ENCODE peak calls at places on chromosome 19, in seven cellular contexts. K is upper lobe of left lung, E is transverse colon, Y is stomach, J is prostate gland, I is sigmoid colon, W is endothelial cell of umbilical vein. C is an unnamed sample.

GRCh38 chr19:40219721-40220276 is 1.6 kb upstream of the TTC9B start:
- DNase-seq in K (no peak), E (no peak), Y (no peak), J (no peak), I (no peak), W (peak), C (no peak)

GRCh38 chr19:30795727-30796126 is 423.5 kb downstream of the ZNF536 start:
- DNase-seq in K (no peak), E (no peak), Y (no peak), J (no peak), I (no peak), W (no peak), C (no peak)

GRCh38 chr19:8680676-8681344 is 17.8 kb downstream of the ACTL9 start:
- DNase-seq in K (no peak), E (no peak), Y (no peak), J (no peak), I (no peak), W (no peak), C (no peak)

GRCh38 chr19:10352764-10353671 is 13.6 kb upstream of the ICAM3 start:
- DNase-seq in K (peak), E (no peak), Y (no peak), J (no peak), I (peak), W (no peak), C (no peak)

GRCh38 chr19:4896372-4896771 is 6.3 kb downstream of the ARRDC5 start:
- DNase-seq in K (no peak), E (no peak), Y (peak), J (no peak), I (no peak), W (no peak), C (no peak)

GRCh38 chr19:46487802-46488445 is 7.7 kb downstream of the PNMA8B start:
- DNase-seq in K (peak), E (peak), Y (peak), J (peak), I (peak), W (peak), C (peak)

GRCh38 chr19:53865918-53866696 is 1.6 kb upstream of the MYADM start:
- DNase-seq in K (peak), E (peak), Y (peak), J (peak), I (peak), W (peak), C (no peak)

GRCh38 chr19:36072081-36072480 is 17.4 kb downstream of the WDR62 start:
- DNase-seq in K (no peak), E (no peak), Y (no peak), J (no peak), I (no peak), W (no peak), C (no peak)

GRCh38 chr19:19445911-19446361 is 40.5 kb downstream of the GATAD2A start:
- DNase-seq in K (no peak), E (no peak), Y (no peak), J (no peak), I (no peak), W (no peak), C (no peak)

GRCh38 chr19:40090256-40091204 is at the start of gene ZNF780A:
- DNase-seq in K (peak), E (peak), Y (peak), J (peak), I (peak), W (peak), C (peak)

GRCh38 chr19:54439174-54439851 is 9.7 kb upstream of the LENG8 start:
- DNase-seq in K (no peak), E (no peak), Y (peak), J (no peak), I (no peak), W (peak), C (peak)

GRCh38 chr19:55599468-55600335 is at the start of the genes FIZ1 and ZNF524:
- DNase-seq in K (peak), E (peak), Y (peak), J (peak), I (peak), W (peak), C (peak)

GRCh38 chr19:43681826-43682225 is 11.9 kb upstream of the PLAUR start:
- DNase-seq in K (no peak), E (no peak), Y (no peak), J (no peak), I (no peak), W (no peak), C (no peak)

GRCh38 chr19:44869728-44870470 is 21.2 kb upstream of the TOMM40 start:
- DNase-seq in K (no peak), E (peak), Y (no peak), J (no peak), I (peak), W (peak), C (no peak)

GRCh38 chr19:35056513-35057063 is 15.1 kb downstream of the HPN start:
- DNase-seq in K (no peak), E (no peak), Y (no peak), J (no peak), I (no peak), W (no peak), C (no peak)

GRCh38 chr19:47176627-47177090 is 46.0 kb downstream of the SAE1 start:
- DNase-seq in K (no peak), E (no peak), Y (no peak), J (no peak), I (no peak), W (peak), C (no peak)

GRCh38 chr19:33235996-33236350 is 10.3 kb upstream of the SLC7A10 start:
- DNase-seq in K (no peak), E (no peak), Y (no peak), J (no peak), I (no peak), W (no peak), C (no peak)

GRCh38 chr19:1106841-1107654 is 3.3 kb downstream of the GPX4 start:
- DNase-seq in K (peak), E (peak), Y (peak), J (no peak), I (no peak), W (no peak), C (no peak)

GRCh38 chr19:35134601-35135091 is at the start of gene LGI4:
- DNase-seq in K (no peak), E (no peak), Y (no peak), J (no peak), I (no peak), W (no peak), C (no peak)

GRCh38 chr19:17159466-17160393 is 55.4 kb upstream of the USE1 start:
- DNase-seq in K (no peak), E (no peak), Y (no peak), J (no peak), I (no peak), W (no peak), C (no peak)

GRCh38 chr19:35557539-35558399 is 5.7 kb downstream of the ATP4A start:
- DNase-seq in K (peak), E (peak), Y (peak), J (peak), I (no peak), W (peak), C (no peak)

GRCh38 chr19:39038098-39038497 is 5.7 kb upstream of the FBXO27 start:
- DNase-seq in K (no peak), E (peak), Y (peak), J (peak), I (no peak), W (peak), C (peak)

GRCh38 chr19:6572217-6572616 is 18.7 kb downstream of the CD70 start:
- DNase-seq in K (no peak), E (peak), Y (no peak), J (no peak), I (peak), W (no peak), C (no peak)

GRCh38 chr19:17205237-17206140 is 9.7 kb upstream of the USE1 start:
- DNase-seq in K (no peak), E (peak), Y (peak), J (peak), I (peak), W (peak), C (peak)

GRCh38 chr19:47633516-47633915 is 24.6 kb downstream of the BICRA start:
- DNase-seq in K (no peak), E (no peak), Y (no peak), J (no peak), I (no peak), W (no peak), C (no peak)

GRCh38 chr19:48636859-48637448 is at the start of gene DBP:
- DNase-seq in K (peak), E (peak), Y (peak), J (no peak), I (no peak), W (no peak), C (peak)
- TF ChIP-seq CTCF in K (no peak), E (peak), Y (no peak), J (no peak), I (no peak), W (peak), C (peak)

GRCh38 chr19:50333737-50334617 is 4.8 kb upstream of the KCNC3 start:
- DNase-seq in K (peak), E (peak), Y (peak), J (peak), I (peak), W (no peak), C (peak)
- TF ChIP-seq POLR2A in K (peak), E (peak), Y (no peak), J (peak), I (peak), W (peak), C (peak)

DNA sequence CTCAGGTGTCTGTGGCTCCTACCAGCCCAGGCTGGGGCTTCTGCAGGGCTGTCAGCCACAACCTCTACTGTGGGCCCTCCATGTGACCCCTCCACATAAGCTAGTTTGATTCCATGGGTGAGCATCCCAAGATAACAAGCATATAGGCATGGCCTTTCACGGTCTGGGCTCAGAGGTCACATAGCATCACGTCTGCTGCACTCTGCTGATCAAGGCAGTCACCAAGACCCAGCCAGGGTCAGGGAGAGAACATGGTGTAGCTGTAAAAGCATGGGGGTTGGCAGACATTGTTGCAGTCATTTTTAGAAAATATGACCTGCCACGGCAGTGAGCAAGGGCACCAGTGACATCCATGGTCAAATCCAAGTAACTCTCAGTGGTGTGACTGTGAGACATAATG is 698.8 kb downstream of the UQCRFS1 start:
- DNase-seq in K (no peak), E (no peak), Y (no peak), J (no peak), I (no peak), W (no peak), C (no peak)
- TF ChIP-seq POLR2AphosphoS5 in K (no peak), E (no peak), Y (no peak), J (no peak), I (no peak), W (no peak), C (no peak)

DNA sequence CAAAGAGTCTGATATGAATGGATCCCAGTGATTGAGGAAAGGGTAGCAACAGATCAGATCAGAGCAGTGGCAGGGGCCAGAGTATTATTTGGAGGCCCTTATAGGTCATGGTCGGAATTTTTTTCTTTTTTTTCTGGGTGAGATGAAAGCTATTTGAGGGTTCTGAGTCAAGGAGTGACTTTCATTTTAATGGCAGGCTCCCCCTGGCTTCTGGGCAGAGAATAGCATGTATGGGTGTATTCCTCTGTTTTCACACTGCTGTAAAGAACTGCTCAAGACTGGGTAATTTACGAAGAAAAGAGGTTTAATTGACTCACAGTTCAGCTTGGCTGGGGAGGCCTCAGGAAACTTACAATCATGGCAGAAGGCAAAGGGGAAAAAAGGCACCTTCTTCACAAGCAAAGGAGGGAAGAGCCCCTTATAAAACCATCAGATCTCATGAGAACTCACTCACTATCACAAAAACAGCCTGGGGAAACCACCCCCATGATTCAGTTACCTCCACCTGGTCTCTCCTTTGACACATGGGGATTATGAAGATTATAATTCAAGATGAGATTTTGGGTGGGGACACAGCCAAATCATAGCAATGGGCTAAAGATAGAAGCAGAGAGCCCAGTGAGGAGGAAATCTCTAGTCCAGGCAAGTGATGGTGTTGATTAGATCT is 3.0 kb upstream of the SLC6A16 start:
- DNase-seq in K (no peak), E (no peak), Y (no peak), J (no peak), I (no peak), W (peak), C (no peak)
- TF ChIP-seq CTCF in K (peak), E (peak), Y (peak), J (no peak), I (peak), W (peak), C (peak)

GRCh38 chr19:58450836-58451357 is 525 bp upstream of the ZNF324B start:
- DNase-seq in K (no peak), E (peak), Y (no peak), J (peak), I (no peak), W (peak), C (no peak)

GRCh38 chr19:58456111-58456510 is 4.7 kb downstream of the ZNF324B start:
- DNase-seq in K (peak), E (no peak), Y (no peak), J (no peak), I (no peak), W (no peak), C (no peak)

GRCh38 chr19:58453743-58454142 is 2.3 kb downstream of the ZNF324B start:
- DNase-seq in K (no peak), E (no peak), Y (no peak), J (no peak), I (no peak), W (no peak), C (no peak)

GRCh38 chr19:58455306-58455705 is 3.9 kb downstream of the ZNF324B start:
- DNase-seq in K (peak), E (no peak), Y (no peak), J (no peak), I (no peak), W (no peak), C (no peak)

DNA sequence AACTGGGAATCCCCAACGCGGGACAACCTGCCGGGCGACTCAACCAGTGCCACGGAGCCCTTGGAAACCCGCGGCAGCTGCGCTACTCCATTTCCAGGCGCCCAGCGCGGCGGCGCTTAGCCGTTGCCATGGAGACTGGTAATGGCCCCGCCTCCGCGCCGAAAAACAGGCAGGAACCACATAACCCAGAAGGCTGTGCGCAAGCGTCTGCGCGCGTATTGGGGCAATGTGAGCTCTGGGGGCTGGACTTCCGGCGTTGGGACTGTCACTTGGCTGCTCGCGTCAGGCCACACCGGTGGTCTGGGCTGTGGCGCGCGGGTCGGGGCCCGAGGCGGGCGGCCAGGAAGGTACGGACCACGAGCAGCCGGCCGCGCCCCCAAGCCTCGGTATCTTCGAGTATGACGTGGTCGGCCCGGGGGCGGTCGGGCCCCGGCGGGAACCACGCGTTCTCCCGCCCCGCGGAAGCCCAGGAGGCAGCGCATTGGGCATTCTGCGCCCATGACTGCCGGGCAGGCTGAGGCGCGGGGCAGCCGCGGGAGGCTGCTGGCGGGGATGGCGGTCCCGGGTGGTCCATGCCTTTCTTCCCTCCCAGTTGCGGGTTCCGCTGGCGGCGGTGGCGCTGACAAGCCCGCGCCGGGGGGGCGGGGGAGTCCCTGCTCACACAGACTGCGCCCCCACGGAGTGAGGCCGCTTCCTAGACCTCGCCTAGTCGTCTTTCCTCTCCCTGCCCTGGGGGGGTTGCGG is at the start of gene ZNF324B:
- DNase-seq in K (peak), E (peak), Y (peak), J (peak), I (peak), W (peak), C (peak)
- TF ChIP-seq POLR2A in K (no peak), E (peak), Y (no peak), J (peak), I (peak), W (peak), C (peak)

GRCh38 chr19:41263042-41263849 is 926 bp upstream of the HNRNPUL1 start:
- DNase-seq in K (peak), E (peak), Y (peak), J (peak), I (peak), W (no peak), C (peak)

GRCh38 chr19:41269055-41269454 is 4.9 kb downstream of the HNRNPUL1 start:
- DNase-seq in K (no peak), E (no peak), Y (no peak), J (no peak), I (no peak), W (no peak), C (no peak)

GRCh38 chr19:41264581-41265375 is 606 bp downstream of the HNRNPUL1 start:
- DNase-seq in K (peak), E (peak), Y (peak), J (peak), I (peak), W (peak), C (peak)

GRCh38 chr19:41263850-41264580 is at the start of gene HNRNPUL1:
- DNase-seq in K (peak), E (peak), Y (peak), J (peak), I (peak), W (peak), C (peak)

DNA sequence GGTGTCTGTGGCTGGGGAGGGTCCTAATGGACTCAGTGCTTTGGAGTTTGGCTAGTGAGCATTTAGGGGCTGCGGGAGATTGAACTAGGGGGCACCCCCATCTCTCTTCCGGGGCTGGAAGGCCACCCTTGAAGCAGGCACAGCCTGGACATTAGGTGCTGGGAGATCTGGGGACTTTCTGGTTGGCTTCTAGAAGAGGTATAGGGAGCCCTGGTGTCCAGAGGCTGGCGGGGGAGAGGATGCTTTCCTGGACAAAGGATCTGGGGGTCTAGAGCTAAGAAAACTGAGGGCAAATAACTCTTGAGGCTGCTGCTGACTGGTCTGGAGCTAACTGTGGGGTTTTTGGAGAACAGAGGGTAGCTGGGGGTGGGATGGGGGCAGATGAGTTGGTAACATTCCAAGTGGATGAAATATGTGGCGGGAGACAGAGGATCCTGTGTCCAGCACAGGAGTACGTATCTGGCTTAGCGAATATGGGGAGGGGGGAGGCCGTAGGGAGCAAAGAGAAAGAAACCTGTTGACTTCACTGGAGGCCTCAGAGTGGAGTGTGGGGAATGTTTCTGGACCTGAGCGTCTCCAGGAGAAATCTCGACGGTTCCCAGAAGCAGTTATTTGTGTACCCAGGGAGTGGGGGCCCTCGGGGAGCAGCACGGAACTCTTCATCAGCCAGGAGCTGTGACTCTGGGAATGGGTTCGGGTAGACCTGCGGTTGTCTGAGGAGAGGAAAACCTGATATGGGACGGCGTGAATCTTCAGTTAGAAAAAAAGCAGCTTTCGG is 1.4 kb downstream of the HNRNPUL1 start:
- DNase-seq in K (no peak), E (peak), Y (peak), J (peak), I (peak), W (peak), C (no peak)
- TF ChIP-seq POLR2AphosphoS5 in K (no peak), E (no peak), Y (no peak), J (no peak), I (peak), W (peak), C (no peak)